ENCODE peak calls at places on chromosomes 13 and 19, in nine cellular contexts. Q, R, F, I, C, Y, E, V and W are unnamed samples.

GRCh38 chr13:29591310-29591709 is 4.2 kb downstream of the SLC7A1 start:
- DNase-seq in V (no peak), I (no peak), F (no peak), E (no peak), Y (no peak), R (no peak), Q (no peak), C (peak), W (no peak)

GRCh38 chr19:1264801-1265610 is 4.1 kb upstream of the CIRBP start:
- DNase-seq in Y (peak), I (no peak), C (peak), E (peak), Q (peak), F (no peak), V (peak), R (peak), W (no peak)

GRCh38 chr13:65090191-65090590 is 2139.9 kb downstream of the PCDH9 start:
- DNase-seq in V (no peak), R (no peak), I (no peak), F (no peak), Y (peak), E (no peak), Q (no peak), C (no peak), W (no peak)

GRCh38 chr19:41993612-41994483 is at the start of gene ATP1A3:
- DNase-seq in C (peak), Y (peak), F (peak), I (no peak), E (peak), Q (peak), V (no peak), R (peak), W (no peak)

GRCh38 chr19:5691205-5691929 is 1.3 kb downstream of the RPL36 start:
- DNase-seq in R (peak), V (no peak), I (no peak), E (peak), Q (peak), Y (no peak), F (no peak), C (peak), W (no peak)

GRCh38 chr13:92952161-92952560 is 274.4 kb upstream of the GPC6 start:
- DNase-seq in E (no peak), V (no peak), F (no peak), C (no peak), Q (no peak), Y (no peak), R (no peak), I (no peak), W (no peak)

GRCh38 chr19:13864513-13865242 is 12.3 kb upstream of the NANOS3 start:
- DNase-seq in I (no peak), V (no peak), Q (no peak), Y (no peak), R (no peak), C (no peak), F (no peak), E (no peak), W (no peak)

GRCh38 chr13:20721454-20722357 is 18.2 kb downstream of the IL17D start:
- DNase-seq in Q (peak), E (peak), I (no peak), R (peak), F (peak), Y (peak), C (peak), V (peak), W (no peak)

GRCh38 chr13:109394311-109394988 is 391.9 kb downstream of the IRS2 start:
- DNase-seq in V (no peak), R (no peak), Q (no peak), E (no peak), F (no peak), I (no peak), Y (no peak), C (peak), W (no peak)

GRCh38 chr19:6886272-6886671 is 1.1 kb upstream of the ADGRE1 start:
- DNase-seq in C (no peak), F (no peak), Y (no peak), V (no peak), I (no peak), E (no peak), R (no peak), Q (no peak), W (no peak)
- TF ChIP-seq CTCF in C (no peak), F (no peak), Y (no peak), V (no peak), I (no peak), E (no peak), R (no peak), Q (no peak), W (no peak)

DNA sequence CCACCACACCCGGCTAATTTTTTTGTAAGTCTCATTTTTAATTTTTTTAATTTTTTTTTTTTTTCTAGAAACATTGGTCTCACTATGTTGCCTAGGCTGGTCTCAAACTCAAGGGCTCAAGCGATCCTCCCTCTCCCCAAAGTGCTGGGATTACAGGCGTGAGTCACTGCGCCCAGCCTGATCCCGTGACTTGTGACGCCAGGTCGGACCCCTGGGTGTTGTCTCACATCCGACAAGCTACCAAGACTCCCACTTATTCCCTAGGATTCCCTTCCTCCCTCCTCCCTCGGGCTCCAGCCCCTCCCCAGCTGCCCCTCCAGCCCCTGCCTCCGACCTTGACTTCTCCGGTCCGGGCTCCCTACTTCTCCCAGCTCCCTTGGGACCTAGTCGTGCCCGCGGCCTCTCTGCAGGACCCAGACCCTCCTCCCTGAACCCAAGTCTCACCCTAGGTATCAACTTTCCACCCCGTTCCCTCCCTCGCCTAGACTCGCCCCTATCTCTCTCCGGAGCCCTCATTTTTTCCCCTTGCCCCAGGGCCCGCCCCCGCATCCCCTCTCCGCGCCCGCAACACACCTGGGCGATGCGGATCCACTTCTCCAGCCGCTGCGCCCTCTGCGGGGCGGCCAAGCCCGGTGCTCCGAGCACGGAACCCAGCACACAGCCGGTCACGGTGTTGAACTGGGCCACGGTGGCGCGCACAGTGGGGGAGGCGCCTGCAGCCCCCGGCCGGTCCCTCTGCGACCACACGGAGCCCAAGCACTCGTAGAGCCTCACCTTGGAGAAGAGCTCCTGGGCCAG is 13.1 kb downstream of the RGL3 start:
- DNase-seq in C (peak), R (no peak), I (no peak), Y (no peak), F (no peak), Q (no peak), V (no peak), E (no peak), W (no peak)
- TF ChIP-seq CTCF in C (peak), R (no peak), I (no peak), Y (no peak), F (peak), Q (no peak), V (no peak), E (peak), W (no peak)

DNA sequence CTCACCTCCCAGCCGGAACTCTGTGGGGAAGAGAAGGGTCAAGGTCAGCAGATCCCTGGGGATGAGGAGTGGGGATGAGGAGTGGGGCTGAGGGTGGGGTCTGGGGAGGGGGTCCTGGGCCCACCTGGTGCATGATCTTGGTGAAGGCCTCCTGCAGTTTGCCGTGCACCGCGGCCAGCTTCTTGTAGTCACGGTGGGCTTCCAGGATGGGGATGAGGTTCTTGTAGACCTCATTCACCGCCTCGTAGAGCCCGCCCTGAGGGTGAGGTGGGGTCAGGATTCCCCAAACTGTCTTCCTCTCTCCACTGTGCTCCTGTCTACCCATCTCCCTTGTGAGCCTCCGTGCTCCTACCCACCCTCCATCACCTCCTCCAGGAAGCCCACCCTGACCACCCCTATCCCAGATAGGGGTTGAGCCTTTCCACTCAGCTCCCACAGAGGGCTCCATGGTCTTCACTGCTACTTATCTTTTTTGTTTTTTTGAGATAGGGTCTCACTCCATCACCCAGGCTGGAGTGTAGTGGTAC is 6.8 kb upstream of the KANK2 start:
- DNase-seq in I (no peak), V (no peak), C (no peak), Q (no peak), Y (no peak), E (no peak), R (no peak), F (no peak), W (no peak)
- TF ChIP-seq CTCF in I (no peak), V (no peak), C (no peak), Q (no peak), Y (no peak), E (no peak), R (peak), F (no peak), W (no peak)

GRCh38 chr13:50387124-50387581 is 371.9 kb downstream of the KCNRG start:
- DNase-seq in I (peak), E (peak), V (no peak), Q (peak), R (no peak), C (peak), F (no peak), Y (peak), W (no peak)
- TF ChIP-seq CTCF in I (no peak), E (peak), V (peak), Q (no peak), R (no peak), C (peak), F (peak), Y (no peak), W (peak)

GRCh38 chr13:85812282-85812681 is 13.1 kb upstream of the SLITRK6 start:
- DNase-seq in V (no peak), Q (no peak), F (no peak), I (no peak), C (no peak), Y (no peak), E (no peak), R (no peak), W (no peak)

DNA sequence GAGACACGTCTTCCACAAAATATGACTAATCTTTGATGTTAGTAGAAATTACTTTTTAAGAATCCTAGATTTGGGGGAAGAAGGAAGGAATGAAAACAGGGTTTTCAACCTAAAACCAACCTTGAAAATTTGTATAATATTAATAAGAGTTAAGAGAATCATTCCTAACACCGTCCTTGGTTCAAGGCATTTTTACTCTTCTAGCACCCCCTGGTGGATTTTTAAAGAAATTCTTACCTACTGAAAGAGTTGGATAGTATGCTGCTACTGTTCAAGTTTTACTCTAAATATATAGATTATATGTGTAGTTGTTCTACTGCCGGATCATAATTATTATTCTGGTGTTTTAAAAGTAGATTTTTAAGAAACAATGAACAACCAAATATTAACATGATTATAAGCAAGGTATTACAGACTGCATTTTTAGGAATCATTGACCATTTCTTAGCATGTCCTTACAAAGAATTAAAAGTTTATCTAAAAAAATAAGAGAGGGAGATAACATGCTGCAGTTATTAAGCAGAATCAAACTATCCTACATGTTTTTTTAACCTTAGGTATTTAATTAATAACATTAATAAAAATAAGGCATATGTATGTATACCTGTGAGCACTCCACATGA is 7.4 kb upstream of the SLITRK6 start:
- DNase-seq in C (peak), Q (no peak), E (no peak), F (no peak), R (peak), V (no peak), I (no peak), Y (no peak), W (no peak)
- TF ChIP-seq CTCF in C (peak), Q (no peak), E (peak), F (peak), R (peak), V (peak), I (no peak), Y (peak), W (peak)

GRCh38 chr13:94173312-94173854 is 306.1 kb downstream of the DCT start:
- DNase-seq in R (no peak), I (no peak), C (peak), Y (no peak), V (no peak), E (no peak), F (no peak), Q (no peak), W (no peak)
- TF ChIP-seq CTCF in R (no peak), I (no peak), C (peak), Y (no peak), V (no peak), E (no peak), F (no peak), Q (no peak), W (no peak)

GRCh38 chr19:54477650-54478049 is 4.6 kb upstream of the CDC42EP5 start:
- DNase-seq in E (no peak), I (no peak), Y (no peak), V (no peak), F (no peak), C (no peak), R (no peak), Q (no peak), W (no peak)
- TF ChIP-seq CTCF in E (no peak), I (no peak), Y (no peak), V (no peak), F (no peak), C (peak), R (no peak), Q (peak), W (no peak)

DNA sequence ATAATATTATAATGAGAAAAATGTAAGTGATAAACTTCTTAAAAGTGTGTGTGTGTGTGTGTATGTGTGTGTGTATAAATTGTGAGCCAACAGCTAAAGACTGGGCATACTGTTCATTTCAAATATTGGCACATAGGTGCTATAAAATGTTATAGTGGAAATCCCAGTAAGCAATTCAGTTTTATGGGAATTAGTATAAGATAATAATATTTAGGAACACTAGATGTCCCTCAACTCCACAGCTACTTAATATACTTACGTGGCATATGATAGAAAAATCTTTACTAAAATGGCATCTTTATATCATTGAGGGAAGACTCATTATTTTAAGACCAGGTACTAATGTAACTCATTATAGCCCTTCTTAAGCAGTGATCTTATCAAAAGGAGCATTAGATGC is 266.3 kb downstream of the MAB21L1 start:
- DNase-seq in F (no peak), R (peak), Q (no peak), V (no peak), E (no peak), C (peak), Y (no peak), I (no peak), W (no peak)
- TF ChIP-seq CTCF in F (no peak), R (no peak), Q (no peak), V (no peak), E (peak), C (peak), Y (no peak), I (no peak), W (no peak)